ENCODE peak calls at places on chromosomes 5 and 9, in ten cellular contexts. C, B, V, S, Y, N, D, L, Z and H are unnamed samples.

GRCh38 chr5:127518319-127518621 is 830 bp downstream of the PRRC1 start:
- DNase-seq in C (no peak), B (no peak), V (peak; percentile 74), S (peak; percentile 70), Y (no peak), N (no peak), D (no peak), L (peak; percentile 43), Z (no peak), H (no peak)

GRCh38 chr9:4490705-4491620 is 695 bp downstream of the SLC1A1 start:
- DNase-seq in C (no peak), B (no peak), V (peak; percentile 28), S (peak; percentile 24), Y (no peak), N (peak; percentile 42), D (peak; percentile 29), L (no peak), Z (no peak), H (peak; percentile 15)

GRCh38 chr5:5710471-5710870 is 288.0 kb downstream of the ICE1 start:
- DNase-seq in C (no peak), B (no peak), V (no peak), S (no peak), Y (no peak), N (no peak), D (no peak), L (no peak), Z (no peak), H (no peak)

GRCh38 chr5:91703128-91703527 is 320.0 kb upstream of the ARRDC3 start:
- DNase-seq in C (no peak), B (no peak), V (no peak), S (no peak), Y (no peak), N (no peak), D (no peak), L (no peak), Z (no peak), H (no peak)

GRCh38 chr5:8981016-8981415 is 564.9 kb downstream of the SEMA5A start:
- DNase-seq in C (no peak), B (no peak), V (peak; percentile 33), S (no peak), Y (no peak), N (no peak), D (no peak), L (no peak), Z (no peak), H (no peak)

GRCh38 chr5:51396797-51397196 is 13.5 kb downstream of the ISL1 start:
- DNase-seq in C (no peak), B (no peak), V (no peak), S (no peak), Y (no peak), N (no peak), D (no peak), L (no peak), Z (no peak), H (no peak)

GRCh38 chr9:107046692-107047091 is 183.7 kb downstream of the ZNF462 start:
- DNase-seq in C (no peak), B (no peak), V (no peak), S (peak; percentile 55), Y (no peak), N (no peak), D (no peak), L (no peak), Z (no peak), H (no peak)

GRCh38 chr5:54387659-54388232 is 67.8 kb upstream of the HSPB3 start:
- DNase-seq in C (no peak), B (no peak), V (peak; percentile 73), S (no peak), Y (no peak), N (no peak), D (no peak), L (no peak), Z (no peak), H (no peak)

GRCh38 chr9:134066923-134067851 is 639 bp downstream of the BRD3 start:
- DNase-seq in C (peak; percentile 47), B (peak; percentile 67), V (peak; percentile 34), S (peak; percentile 54), Y (no peak), N (no peak), D (peak; percentile 85), L (peak; percentile 39), Z (no peak), H (no peak)

GRCh38 chr9:106421772-106422171 is 441.2 kb upstream of the ZNF462 start:
- DNase-seq in C (no peak), B (no peak), V (no peak), S (peak; percentile 82), Y (no peak), N (no peak), D (no peak), L (no peak), Z (no peak), H (no peak)

GRCh38 chr5:1670342-1670741 is 129.3 kb downstream of the MRPL36 start:
- DNase-seq in C (no peak), B (no peak), V (peak; percentile 58), S (no peak), Y (peak; percentile 34), N (no peak), D (no peak), L (no peak), Z (no peak), H (no peak)

GRCh38 chr9:37251452-37251851 is 131.1 kb downstream of the ZCCHC7 start:
- DNase-seq in C (no peak), B (no peak), V (no peak), S (no peak), Y (no peak), N (no peak), D (peak; percentile 96), L (no peak), Z (no peak), H (no peak)
- H3K4me3 ChIP-seq in C (no peak overlapping the region), B (no peak overlapping the region), V (no peak overlapping the region), S (no peak overlapping the region), Y (no peak overlapping the region), N (no peak overlapping the region), D (no peak overlapping the region), L (no peak overlapping the region), Z (no peak overlapping the region), H (no peak overlapping the region)

DNA sequence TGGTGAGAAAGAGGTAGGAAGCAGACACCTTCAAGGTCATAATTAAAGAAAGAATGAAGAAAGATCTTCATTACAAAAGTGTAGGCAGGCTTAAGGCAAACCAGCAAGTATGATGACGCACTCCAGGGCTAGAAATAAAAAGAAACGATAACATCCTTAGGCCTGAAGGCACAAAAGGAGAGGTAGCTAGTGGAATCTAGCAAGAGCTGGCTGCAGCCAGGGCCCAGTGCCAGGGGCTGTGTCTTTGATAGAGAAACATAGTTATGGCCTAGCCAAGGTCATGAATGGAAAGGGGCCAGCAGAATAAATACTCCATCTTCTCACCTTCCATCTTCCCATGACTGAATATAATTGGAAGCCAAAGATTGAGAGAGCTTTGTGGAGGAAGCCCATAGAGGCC is 6.8 kb upstream of the SH3TC2 start:
- DNase-seq in C (no peak), B (no peak), V (no peak), S (no peak), Y (no peak), N (no peak), D (no peak), L (no peak), Z (peak; percentile 51), H (no peak)
- H3K4me3 ChIP-seq in C (no peak overlapping the region), B (no peak overlapping the region), V (no peak overlapping the region), S (no peak overlapping the region), Y (no peak overlapping the region), N (no peak overlapping the region), D (no peak overlapping the region), L (no peak overlapping the region), Z (no peak overlapping the region), H (no peak overlapping the region)

GRCh38 chr5:160312139-160312959 is at the start of gene CCNJL:
- DNase-seq in C (no peak), B (peak; percentile 65), V (peak; percentile 19), S (peak; percentile 51), Y (no peak), N (peak; percentile 58), D (peak; percentile 94), L (peak; percentile 62), Z (peak; percentile 52), H (no peak)
- H3K4me3 ChIP-seq in C (no peak within 1 kb of the TSS), B (peak within 1 kb of the TSS; percentile 70), V (peak within 1 kb of the TSS; percentile 58), S (peak within 1 kb of the TSS; percentile 57), Y (peak within 1 kb of the TSS; percentile 61), N (peak within 1 kb of the TSS; percentile 66), D (peak within 1 kb of the TSS; percentile 83), L (peak within 1 kb of the TSS; percentile 80), Z (peak within 1 kb of the TSS; percentile 85), H (peak within 1 kb of the TSS; percentile 71)

GRCh38 chr9:114385412-114386181 is 2.2 kb downstream of the AKNA start:
- DNase-seq in C (peak; percentile 83), B (peak; percentile 94), V (peak; percentile 92), S (peak; percentile 97), Y (no peak), N (peak; percentile 91), D (no peak), L (peak; percentile 24), Z (peak; percentile 64), H (peak; percentile 35)
- H3K4me3 ChIP-seq in C (peak overlapping the region; percentile 89), B (peak overlapping the region; percentile 76), V (no peak overlapping the region), S (peak overlapping the region; percentile 93), Y (peak overlapping the region; percentile 63), N (no peak overlapping the region), D (no peak overlapping the region), L (no peak overlapping the region), Z (peak overlapping the region; percentile 71), H (peak overlapping the region; percentile 67)

GRCh38 chr5:143987264-143987663 is 175.3 kb downstream of the HMHB1 start:
- DNase-seq in C (no peak), B (no peak), V (no peak), S (no peak), Y (no peak), N (no peak), D (no peak), L (no peak), Z (no peak), H (no peak)

GRCh38 chr5:143987751-143988560 is 176.0 kb downstream of the HMHB1 start:
- DNase-seq in C (no peak), B (no peak), V (no peak), S (peak; percentile 28), Y (no peak), N (no peak), D (no peak), L (no peak), Z (no peak), H (no peak)

GRCh38 chr5:143986567-143987242 is 174.7 kb downstream of the HMHB1 start:
- DNase-seq in C (no peak), B (no peak), V (peak; percentile 68), S (no peak), Y (no peak), N (peak; percentile 41), D (no peak), L (no peak), Z (no peak), H (no peak)

GRCh38 chr5:143980506-143980905 is 168.5 kb downstream of the HMHB1 start:
- DNase-seq in C (no peak), B (no peak), V (no peak), S (no peak), Y (no peak), N (no peak), D (no peak), L (no peak), Z (no peak), H (no peak)

GRCh38 chr5:143985832-143986485 is 174.0 kb downstream of the HMHB1 start:
- DNase-seq in C (no peak), B (no peak), V (peak; percentile 87), S (no peak), Y (no peak), N (no peak), D (no peak), L (no peak), Z (no peak), H (no peak)
- H3K4me3 ChIP-seq in C (no peak overlapping the region), B (no peak overlapping the region), V (no peak overlapping the region), S (no peak overlapping the region), Y (no peak overlapping the region), N (no peak overlapping the region), D (no peak overlapping the region), L (no peak overlapping the region), Z (no peak overlapping the region), H (no peak overlapping the region)